ENCODE peak calls at places on chromosomes 13 and 19, in eight cellular contexts. V is breast epithelium, N is transverse colon, F is tibial nerve, K is IMR-90, D is HCT116, U is testis, I is heart left ventricle. T is an unnamed sample.

GRCh38 chr13:26051231-26052135 is at the start of gene SHISA2:
- DNase-seq in V (no peak), F (no peak), U (peak), K (peak), D (no peak), N (no peak), I (peak), T (no peak)

GRCh38 chr13:114212096-114212495 is 22.6 kb upstream of the CDC16 start:
- DNase-seq in N (no peak), D (no peak), F (no peak), V (no peak), U (no peak), K (peak), I (no peak), T (no peak)

GRCh38 chr19:52464798-52465470 is 11.6 kb downstream of the ZNF578 start:
- DNase-seq in U (peak), F (no peak), D (peak), I (no peak), V (no peak), N (no peak), K (no peak), T (no peak)

GRCh38 chr19:33405491-33406461 is 32.3 kb downstream of the CEBPG start:
- DNase-seq in I (no peak), N (no peak), F (no peak), K (no peak), V (no peak), U (no peak), D (no peak), T (no peak)

GRCh38 chr19:3698386-3698950 is 1.8 kb downstream of the PIP5K1C start:
- DNase-seq in I (no peak), V (no peak), K (peak), F (no peak), D (no peak), N (no peak), U (no peak), T (no peak)

GRCh38 chr13:111114362-111115050 is 604 bp upstream of the ARHGEF7 start:
- DNase-seq in U (peak), V (no peak), I (peak), D (no peak), K (peak), F (peak), N (peak), T (peak)

GRCh38 chr13:26423634-26424033 is 133.8 kb upstream of the WASF3 start:
- DNase-seq in U (no peak), V (no peak), I (peak), F (no peak), K (peak), D (no peak), N (peak), T (no peak)

GRCh38 chr13:65803706-65804392 is 1426.3 kb downstream of the PCDH9 start:
- DNase-seq in K (no peak), U (no peak), V (no peak), I (no peak), D (no peak), F (no peak), N (no peak), T (no peak)

GRCh38 chr13:82096256-82096655 is 1755.3 kb upstream of the SPRY2 start:
- DNase-seq in I (no peak), N (no peak), K (no peak), V (no peak), F (no peak), U (no peak), D (no peak), T (no peak)

GRCh38 chr19:52748336-52748950 is 13.6 kb upstream of the ZNF611 start:
- DNase-seq in U (no peak), I (no peak), K (peak), D (no peak), F (no peak), V (no peak), N (no peak), T (no peak)

GRCh38 chr13:50238922-50239321 is 223.7 kb downstream of the KCNRG start:
- DNase-seq in I (no peak), N (no peak), U (no peak), D (no peak), K (no peak), F (no peak), V (no peak), T (no peak)

GRCh38 chr13:40120288-40120687 is 464.8 kb downstream of the COG6 start:
- DNase-seq in K (no peak), F (no peak), N (no peak), I (no peak), U (no peak), V (no peak), D (no peak), T (no peak)

GRCh38 chr13:71864981-71865857 is 1.8 kb downstream of the DACH1 start:
- DNase-seq in D (no peak), V (no peak), N (peak), I (peak), K (no peak), F (no peak), U (peak), T (peak)

GRCh38 chr13:104650426-104650825 is 1584.2 kb upstream of the SLC10A2 start:
- DNase-seq in I (no peak), F (no peak), D (no peak), V (peak), U (no peak), N (no peak), K (no peak), T (no peak)

GRCh38 chr13:32164622-32165268 is 133.2 kb downstream of the FRY start:
- DNase-seq in K (peak), F (no peak), D (peak), N (no peak), I (peak), U (peak), V (no peak), T (peak)

GRCh38 chr13:99916366-99917103 is 55.0 kb downstream of the ZIC5 start:
- DNase-seq in F (peak), I (no peak), D (peak), V (no peak), K (peak), N (no peak), U (no peak), T (peak)

GRCh38 chr13:44268965-44269364 is 104.7 kb upstream of the SERP2 start:
- DNase-seq in I (no peak), U (no peak), F (no peak), V (no peak), N (no peak), D (no peak), K (no peak), T (no peak)

GRCh38 chr19:50967924-50968708 is 1.3 kb downstream of the KLK6 start:
- DNase-seq in K (no peak), I (no peak), U (no peak), N (no peak), V (no peak), D (no peak), F (no peak), T (no peak)

GRCh38 chr13:41416276-41416675 is 41.1 kb upstream of the RGCC start:
- DNase-seq in N (no peak), V (no peak), I (no peak), U (no peak), F (no peak), D (no peak), K (peak), T (no peak)

GRCh38 chr13:88958821-88959220 is 1287.7 kb downstream of the SLITRK5 start:
- DNase-seq in N (no peak), U (peak), K (no peak), I (no peak), D (no peak), V (peak), F (peak), T (no peak)

GRCh38 chr19:16381756-16382401 is 57.3 kb downstream of the KLF2 start:
- DNase-seq in V (peak), K (no peak), D (no peak), N (peak), I (peak), F (peak), U (peak), T (peak)

GRCh38 chr13:32495429-32495828 is 43.2 kb downstream of the N4BP2L2 start:
- DNase-seq in U (no peak), V (no peak), N (no peak), F (no peak), I (no peak), K (no peak), D (no peak), T (no peak)

GRCh38 chr13:79485014-79485441 is 4.1 kb downstream of the NDFIP2 start:
- DNase-seq in D (no peak), K (peak), F (no peak), V (no peak), N (peak), U (no peak), I (no peak), T (no peak)

GRCh38 chr19:45223879-45224278 is 21.3 kb downstream of the EXOC3L2 start:
- DNase-seq in D (no peak), F (no peak), N (no peak), V (no peak), I (no peak), K (no peak), U (no peak), T (no peak)

GRCh38 chr13:111186305-111186930 is 71.3 kb downstream of the ARHGEF7 start:
- DNase-seq in F (no peak), N (no peak), I (no peak), U (no peak), K (no peak), V (no peak), D (no peak), T (no peak)

GRCh38 chr13:70829748-70830147 is 721.5 kb upstream of the KLHL1 start:
- DNase-seq in U (no peak), K (no peak), D (no peak), N (no peak), V (no peak), F (no peak), I (no peak), T (no peak)

DNA sequence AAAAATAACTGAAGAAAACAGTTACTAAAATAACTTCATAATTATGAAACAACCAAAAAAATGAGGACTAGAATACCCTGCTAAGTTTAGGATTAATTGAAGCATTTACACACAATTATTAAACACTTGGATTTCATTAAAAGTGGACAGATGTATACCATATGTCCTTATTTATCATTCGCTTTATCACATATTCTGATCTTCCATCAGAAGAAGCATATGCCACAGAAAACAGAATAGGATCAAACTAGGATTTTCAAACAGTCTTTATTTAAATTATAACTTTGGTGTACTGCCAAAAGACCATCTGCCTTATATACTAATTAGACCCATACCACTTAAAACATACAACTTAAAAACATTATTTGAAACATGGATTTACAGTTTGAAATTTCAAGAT is 727.1 kb upstream of the KLHL1 start:
- DNase-seq in K (no peak), F (no peak), N (no peak), I (no peak), U (no peak), D (no peak), V (no peak), T (no peak)
- H3K27ac ChIP-seq in K (no peak), F (no peak), N (no peak), I (no peak), U (no peak), D (no peak), V (no peak), T (no peak)

DNA sequence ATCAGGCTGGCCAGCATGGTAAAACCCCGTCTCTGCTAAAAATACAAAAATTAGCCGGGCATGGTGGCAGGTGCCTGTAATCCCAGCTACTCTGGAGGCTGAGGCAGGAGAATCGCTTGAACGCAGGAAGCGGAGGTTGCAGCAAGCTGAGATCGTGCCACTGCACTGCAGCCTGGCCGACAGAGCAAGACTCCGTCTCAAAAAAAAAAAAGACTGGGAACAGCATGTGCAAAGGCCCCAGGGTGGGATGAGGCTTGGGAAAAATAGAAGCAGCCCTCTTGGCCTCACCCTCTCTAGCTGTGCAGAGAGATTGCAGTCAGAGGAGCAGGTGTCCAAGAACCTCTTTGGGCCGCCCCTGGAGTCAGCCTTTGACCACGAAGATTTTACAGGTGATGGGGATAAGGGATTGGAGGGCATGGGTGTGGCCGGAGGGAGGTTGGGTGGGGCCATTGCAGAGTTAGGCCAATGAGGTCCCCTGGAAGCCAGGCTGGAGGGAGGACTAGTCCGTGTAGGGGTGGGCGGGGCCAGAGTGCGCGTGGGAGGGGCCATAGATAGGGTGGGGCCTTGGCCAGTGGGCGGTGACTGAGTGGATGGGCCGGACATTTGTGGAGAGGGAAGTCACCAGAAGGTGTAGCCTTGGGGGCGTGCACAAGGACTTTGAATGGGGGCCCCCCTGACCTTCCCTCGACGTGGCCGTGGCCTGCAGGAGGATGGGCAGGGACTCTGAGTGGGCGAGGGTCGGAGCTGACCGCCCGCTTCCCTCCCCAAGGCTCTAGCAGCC is 16.9 kb upstream of the B3GNT3 start:
- DNase-seq in I (peak), U (peak), N (peak), K (peak), F (peak), D (peak), V (peak), T (no peak)
- TF ChIP-seq POLR2A in I (no peak), U (no peak), N (no peak), K (no peak), F (no peak), D (no peak), V (no peak), T (no peak)

GRCh38 chr19:34678421-34678820 is 943 bp downstream of the ZNF302 start:
- DNase-seq in V (no peak), K (no peak), U (no peak), F (no peak), I (no peak), N (no peak), D (no peak), T (no peak)

GRCh38 chr19:34677386-34678084 is at the start of gene ZNF302:
- DNase-seq in I (peak), U (peak), F (peak), D (peak), K (peak), N (peak), V (peak), T (peak)

GRCh38 chr19:34676697-34677385 is at the start of gene SCGB2B2:
- DNase-seq in I (no peak), F (no peak), N (no peak), K (no peak), D (peak), V (no peak), U (no peak), T (no peak)

GRCh38 chr19:34675919-34676318 is 1.0 kb downstream of the SCGB2B2 start:
- DNase-seq in V (no peak), D (no peak), U (peak), F (no peak), N (no peak), I (no peak), K (no peak), T (no peak)

GRCh38 chr19:34678085-34678412 is 571 bp downstream of the ZNF302 start:
- DNase-seq in F (no peak), I (no peak), N (no peak), D (no peak), V (no peak), U (no peak), K (no peak), T (no peak)
- H3K27ac ChIP-seq in F (peak), I (peak), N (peak), D (peak), V (peak), U (peak), K (peak), T (peak)

DNA sequence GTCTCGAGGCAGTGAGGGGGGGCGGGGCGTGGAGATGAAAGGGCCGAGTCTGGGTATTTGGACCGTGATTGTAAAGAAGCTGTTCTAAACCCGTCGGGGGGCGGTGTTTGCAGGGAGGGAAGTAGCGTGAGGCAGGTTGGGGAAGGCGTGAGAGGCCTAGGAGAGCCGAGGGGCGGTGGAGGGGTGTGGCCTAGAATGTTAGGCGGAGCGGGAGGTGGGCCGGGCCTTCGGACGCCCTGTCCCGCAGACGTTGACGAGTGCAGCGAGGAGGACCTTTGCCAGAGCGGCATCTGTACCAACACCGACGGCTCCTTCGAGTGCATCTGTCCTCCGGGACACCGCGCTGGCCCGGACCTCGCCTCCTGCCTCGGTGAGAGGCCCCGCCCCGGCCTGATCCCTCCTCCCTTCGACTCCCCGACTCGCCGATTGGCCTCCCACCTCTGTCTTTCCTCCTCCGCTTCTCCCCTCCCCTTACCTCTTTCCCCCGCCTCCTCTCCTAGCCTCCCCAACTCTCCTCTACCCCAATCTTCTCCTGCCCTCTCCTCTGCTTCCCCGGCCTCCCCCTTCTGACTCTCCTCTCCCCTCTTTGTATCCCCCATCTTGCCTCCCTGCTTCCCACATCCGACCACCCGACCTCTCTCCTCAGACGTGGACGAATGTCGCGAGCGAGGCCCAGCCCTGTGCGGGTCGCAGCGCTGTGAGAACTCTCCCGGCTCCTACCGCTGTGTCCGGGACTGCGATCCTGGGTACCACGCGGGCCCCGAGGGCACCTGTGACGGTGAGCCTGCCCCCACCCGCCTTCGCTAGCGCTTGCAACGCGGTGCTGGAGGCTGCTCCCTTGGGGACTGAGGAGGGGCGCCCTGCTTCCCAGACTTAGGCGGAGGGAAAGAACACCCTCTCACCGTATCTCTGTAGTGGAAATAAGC is 12.8 kb downstream of the LTBP4 start:
- DNase-seq in D (peak), U (peak), I (peak), F (peak), K (peak), V (peak), N (peak), T (peak)
- TF ChIP-seq POLR2A in D (no peak), U (no peak), I (no peak), F (no peak), K (no peak), V (no peak), N (peak), T (no peak)

DNA sequence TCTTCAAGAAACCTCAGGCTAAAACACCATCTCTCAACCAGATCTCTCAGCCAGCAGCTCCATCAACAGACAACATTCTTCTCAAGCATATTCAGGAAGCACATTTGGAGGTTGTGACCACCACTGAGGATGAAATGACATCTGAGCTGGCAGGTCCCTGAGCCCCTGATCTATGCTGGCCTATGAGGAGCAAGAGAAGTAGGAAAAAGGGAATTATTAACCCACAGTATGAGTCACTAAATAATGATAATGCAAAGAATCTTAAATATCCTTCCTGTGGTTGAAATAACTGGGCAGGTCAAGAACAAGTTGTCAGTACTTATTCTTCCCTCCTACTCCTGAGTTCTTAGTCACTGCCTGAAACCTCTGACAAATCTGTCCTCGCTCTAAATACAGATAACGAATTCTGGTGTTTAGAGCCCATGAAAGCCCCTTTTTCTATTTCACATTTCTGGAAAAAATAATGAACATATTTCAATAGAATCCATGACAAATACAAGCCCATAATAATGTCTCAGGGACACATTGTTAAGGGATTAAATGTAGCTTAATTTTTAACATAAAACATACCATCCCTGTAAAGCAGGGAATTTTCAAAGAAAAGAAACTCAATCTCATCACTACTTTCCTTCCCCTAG is 225.8 kb upstream of the IRS2 start:
- DNase-seq in U (no peak), D (peak), N (no peak), I (no peak), K (peak), F (no peak), V (no peak), T (no peak)
- H3K27ac ChIP-seq in U (no peak), D (peak), N (no peak), I (no peak), K (peak), F (no peak), V (no peak), T (no peak)